ENCODE peak calls at places on chromosome 6, in five cellular contexts. J is prostate gland, I is ovary, X is left ventricle myocardium inferior, Q is tibial artery. S is an unnamed sample.

GRCh38 chr6:149985506-149985937 is 21.8 kb downstream of the ULBP1 start:
- DNase-seq in I (no peak), Q (peak), J (no peak), X (no peak), S (no peak)

GRCh38 chr6:47278545-47278944 is 31.2 kb downstream of the TNFRSF21 start:
- DNase-seq in J (no peak), X (no peak), Q (no peak), I (no peak), S (no peak)

GRCh38 chr6:139648430-139649000 is 274.1 kb upstream of the CITED2 start:
- DNase-seq in J (no peak), X (no peak), Q (no peak), I (no peak), S (no peak)

GRCh38 chr6:111487656-111488055 is 4.6 kb upstream of the REV3L start:
- DNase-seq in J (no peak), Q (no peak), X (no peak), I (no peak), S (no peak)

GRCh38 chr6:39084506-39084905 is 30.5 kb downstream of the SAYSD1 start:
- DNase-seq in X (peak), J (no peak), Q (peak), I (no peak), S (no peak)

GRCh38 chr6:72272958-72273357 is 348.9 kb upstream of the KCNQ5 start:
- DNase-seq in J (no peak), Q (no peak), X (no peak), I (no peak), S (no peak)

GRCh38 chr6:46476301-46476700 is 14.9 kb downstream of the RCAN2 start:
- DNase-seq in J (no peak), X (no peak), I (no peak), Q (no peak), S (no peak)

GRCh38 chr6:155224031-155224451 is 39.8 kb upstream of the CLDN20 start:
- DNase-seq in X (no peak), Q (no peak), I (no peak), J (no peak), S (no peak)

GRCh38 chr6:138571585-138572199 is 72.4 kb upstream of the NHSL1 start:
- DNase-seq in Q (no peak), J (no peak), X (no peak), I (no peak), S (no peak)

GRCh38 chr6:6746334-6746969 is 157.9 kb downstream of the LY86 start:
- DNase-seq in J (no peak), I (no peak), Q (no peak), X (peak), S (no peak)

GRCh38 chr6:32046450-32047083 is 8.4 kb downstream of the CYP21A2 start:
- DNase-seq in X (peak), J (no peak), I (peak), Q (peak), S (peak)

DNA sequence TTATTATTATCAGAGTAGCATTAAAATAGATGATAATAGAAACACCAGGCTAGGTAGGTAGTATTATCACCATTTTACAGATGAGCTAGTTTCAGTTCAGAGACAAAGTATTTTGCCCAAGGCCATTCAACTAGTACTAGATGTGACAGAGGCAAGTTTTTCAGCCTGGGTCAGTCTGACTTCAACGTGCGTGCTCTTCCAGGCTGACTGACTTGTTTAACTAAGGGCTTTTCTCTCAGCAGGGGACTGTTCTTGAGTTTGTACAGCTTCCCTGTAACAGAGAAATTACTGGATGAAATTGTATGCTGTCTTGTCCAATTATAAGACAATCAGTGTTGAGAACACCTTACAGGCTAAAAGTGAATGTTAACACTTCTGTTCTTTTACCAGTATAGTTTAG is 333.5 kb upstream of the MAN1A1 start:
- DNase-seq in I (no peak), Q (no peak), X (no peak), J (no peak), S (no peak)
- TF ChIP-seq CTCF in I (no peak), Q (no peak), X (no peak), J (no peak), S (no peak)

GRCh38 chr6:85451586-85452306 is 1.9 kb downstream of the NT5E start:
- DNase-seq in X (no peak), Q (no peak), J (no peak), I (no peak), S (no peak)
- H3K27ac ChIP-seq in X (peak), Q (peak), J (no peak), I (no peak), S (peak)

GRCh38 chr6:18276610-18277009 is 12.3 kb upstream of the DEK start:
- DNase-seq in J (no peak), Q (no peak), X (no peak), I (no peak), S (no peak)
- TF ChIP-seq CTCF in J (no peak), Q (no peak), X (no peak), I (no peak), S (no peak)

DNA sequence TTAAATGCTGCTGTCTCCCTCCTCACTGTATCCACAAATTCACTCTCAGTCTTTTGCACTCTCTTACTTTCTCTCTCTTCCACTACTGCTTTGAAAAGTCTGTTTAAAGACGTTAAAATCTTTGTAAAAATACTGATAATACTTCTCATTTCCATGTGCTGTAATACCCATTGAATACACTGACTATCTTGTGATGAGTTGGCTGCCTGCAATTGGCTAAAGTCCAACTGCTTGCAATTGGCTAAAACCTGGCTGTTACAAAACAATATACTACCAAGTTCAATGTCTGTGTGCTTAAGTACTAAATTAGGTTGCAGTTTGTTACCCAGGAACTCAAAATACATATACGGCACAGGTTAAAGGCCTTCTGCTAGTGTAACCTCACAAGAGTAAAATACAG is 264.8 kb downstream of the THBS2 start:
- DNase-seq in Q (no peak), X (no peak), J (no peak), I (no peak), S (peak)
- H3K27ac ChIP-seq in Q (no peak), X (no peak), J (no peak), I (no peak), S (no peak)

S was measured in tibial nerve.